ENCODE peak calls at places on chromosome 10, in ten cellular contexts. One of them, this sample, is unnamed.
A peak's percentile ranks its signal among the peaks of the same experiment; 100 is the strongest.

GRCh38 chr10:116240551-116240950 is 32.5 kb downstream of the GFRA1 start:
- DNase-seq in frontal cortex: no peak
- DNase-seq in kidney glomerular epithelial cell: no peak
- DNase-seq in NCI-H1092: no peak
- DNase-seq in NCI-H1436: no peak
- DNase-seq in GM19239: no peak
- DNase-seq in fibroblast of pulmonary artery: no peak
- DNase-seq in T-helper 17 cell: no peak
- DNase-seq in stimulated activated CD4-positive, alpha-beta T cell treated with anti-CD3 and anti-CD28 coated beads, Interleukin-1b, Interleukin-23, amount 100 ng/mL, for 48 hours: no peak
- DNase-seq in OCI-LY7: no peak
- DNase-seq in this sample: no peak

GRCh38 chr10:116067825-116068224 is 205.2 kb downstream of the GFRA1 start:
- DNase-seq in frontal cortex: no peak
- DNase-seq in kidney glomerular epithelial cell: no peak
- DNase-seq in NCI-H1092: no peak
- DNase-seq in NCI-H1436: no peak
- DNase-seq in GM19239: no peak
- DNase-seq in fibroblast of pulmonary artery: no peak
- DNase-seq in T-helper 17 cell: no peak
- DNase-seq in stimulated activated CD4-positive, alpha-beta T cell treated with anti-CD3 and anti-CD28 coated beads, Interleukin-1b, Interleukin-23, amount 100 ng/mL, for 48 hours: no peak
- DNase-seq in OCI-LY7: no peak
- DNase-seq in this sample: no peak

GRCh38 chr10:132397036-132397541 is at the start of gene PWWP2B:
- DNase-seq in frontal cortex: peak; percentile 84
- DNase-seq in kidney glomerular epithelial cell: no peak
- DNase-seq in NCI-H1092: no peak
- DNase-seq in NCI-H1436: no peak
- DNase-seq in GM19239: peak; percentile 86
- DNase-seq in fibroblast of pulmonary artery: peak; percentile 23
- DNase-seq in T-helper 17 cell: peak; percentile 67
- DNase-seq in stimulated activated CD4-positive, alpha-beta T cell treated with anti-CD3 and anti-CD28 coated beads, Interleukin-1b, Interleukin-23, amount 100 ng/mL, for 48 hours: no peak
- DNase-seq in OCI-LY7: peak; percentile 23
- DNase-seq in this sample: no peak

GRCh38 chr10:101438881-101439391 is 85.0 kb downstream of the BTRC start:
- DNase-seq in frontal cortex: no peak
- DNase-seq in kidney glomerular epithelial cell: no peak
- DNase-seq in NCI-H1092: no peak
- DNase-seq in NCI-H1436: no peak
- DNase-seq in GM19239: no peak
- DNase-seq in fibroblast of pulmonary artery: no peak
- DNase-seq in T-helper 17 cell: no peak
- DNase-seq in stimulated activated CD4-positive, alpha-beta T cell treated with anti-CD3 and anti-CD28 coated beads, Interleukin-1b, Interleukin-23, amount 100 ng/mL, for 48 hours: no peak
- DNase-seq in OCI-LY7: no peak
- DNase-seq in this sample: no peak

GRCh38 chr10:99927719-99928280 is 81.9 kb downstream of the DNMBP start:
- DNase-seq in frontal cortex: no peak
- DNase-seq in kidney glomerular epithelial cell: no peak
- DNase-seq in NCI-H1092: no peak
- DNase-seq in NCI-H1436: no peak
- DNase-seq in GM19239: no peak
- DNase-seq in fibroblast of pulmonary artery: no peak
- DNase-seq in T-helper 17 cell: no peak
- DNase-seq in stimulated activated CD4-positive, alpha-beta T cell treated with anti-CD3 and anti-CD28 coated beads, Interleukin-1b, Interleukin-23, amount 100 ng/mL, for 48 hours: no peak
- DNase-seq in OCI-LY7: no peak
- DNase-seq in this sample: no peak

GRCh38 chr10:128263891-128264688 is 137.9 kb upstream of the MKI67 start:
- DNase-seq in frontal cortex: no peak
- DNase-seq in kidney glomerular epithelial cell: peak; percentile 8
- DNase-seq in NCI-H1092: peak; percentile 11
- DNase-seq in NCI-H1436: peak; percentile 52
- DNase-seq in GM19239: no peak
- DNase-seq in fibroblast of pulmonary artery: peak; percentile 65
- DNase-seq in T-helper 17 cell: no peak
- DNase-seq in stimulated activated CD4-positive, alpha-beta T cell treated with anti-CD3 and anti-CD28 coated beads, Interleukin-1b, Interleukin-23, amount 100 ng/mL, for 48 hours: peak; percentile 47
- DNase-seq in OCI-LY7: peak; percentile 41
- DNase-seq in this sample: no peak

GRCh38 chr10:110150981-110151380 is 56.4 kb upstream of the MXI1 start:
- DNase-seq in frontal cortex: no peak
- DNase-seq in kidney glomerular epithelial cell: no peak
- DNase-seq in NCI-H1092: no peak
- DNase-seq in NCI-H1436: no peak
- DNase-seq in GM19239: no peak
- DNase-seq in fibroblast of pulmonary artery: no peak
- DNase-seq in T-helper 17 cell: no peak
- DNase-seq in stimulated activated CD4-positive, alpha-beta T cell treated with anti-CD3 and anti-CD28 coated beads, Interleukin-1b, Interleukin-23, amount 100 ng/mL, for 48 hours: no peak
- DNase-seq in OCI-LY7: no peak
- DNase-seq in this sample: no peak

GRCh38 chr10:122477436-122477835 is 16.1 kb downstream of the HTRA1 start:
- DNase-seq in frontal cortex: no peak
- DNase-seq in kidney glomerular epithelial cell: no peak
- DNase-seq in NCI-H1092: no peak
- DNase-seq in NCI-H1436: no peak
- DNase-seq in GM19239: no peak
- DNase-seq in fibroblast of pulmonary artery: no peak
- DNase-seq in T-helper 17 cell: no peak
- DNase-seq in stimulated activated CD4-positive, alpha-beta T cell treated with anti-CD3 and anti-CD28 coated beads, Interleukin-1b, Interleukin-23, amount 100 ng/mL, for 48 hours: no peak
- DNase-seq in OCI-LY7: no peak
- DNase-seq in this sample: no peak

GRCh38 chr10:62048919-62049636 is 147.6 kb downstream of the ARID5B start:
- DNase-seq in frontal cortex: peak; percentile 8
- DNase-seq in kidney glomerular epithelial cell: peak; percentile 99
- DNase-seq in NCI-H1092: no peak
- DNase-seq in NCI-H1436: peak; percentile 48
- DNase-seq in GM19239: no peak
- DNase-seq in fibroblast of pulmonary artery: peak; percentile 99
- DNase-seq in T-helper 17 cell: peak; percentile 24
- DNase-seq in stimulated activated CD4-positive, alpha-beta T cell treated with anti-CD3 and anti-CD28 coated beads, Interleukin-1b, Interleukin-23, amount 100 ng/mL, for 48 hours: peak; percentile 89
- DNase-seq in OCI-LY7: peak; percentile 51
- DNase-seq in this sample: no peak

GRCh38 chr10:113663142-113663541 is 699 bp downstream of the NRAP start:
- DNase-seq in frontal cortex: no peak
- DNase-seq in kidney glomerular epithelial cell: no peak
- DNase-seq in NCI-H1092: no peak
- DNase-seq in NCI-H1436: no peak
- DNase-seq in GM19239: no peak
- DNase-seq in fibroblast of pulmonary artery: no peak
- DNase-seq in T-helper 17 cell: no peak
- DNase-seq in stimulated activated CD4-positive, alpha-beta T cell treated with anti-CD3 and anti-CD28 coated beads, Interleukin-1b, Interleukin-23, amount 100 ng/mL, for 48 hours: no peak
- DNase-seq in OCI-LY7: no peak
- DNase-seq in this sample: no peak